ENCODE peak calls at places on chromosomes 7 and 10, in seven cellular contexts. V, O, C, A, Q, N and F are unnamed samples.

GRCh38 chr7:3588341-3588740 is 287.3 kb downstream of the SDK1 start:
- DNase-seq in V (no peak), O (no peak), C (no peak), A (peak), Q (no peak), N (no peak), F (no peak)

GRCh38 chr7:68321076-68321639 is 1277.1 kb upstream of the AUTS2 start:
- DNase-seq in V (peak), O (no peak), C (no peak), A (peak), Q (no peak), N (no peak), F (no peak)

GRCh38 chr7:56092789-56093531 is at the start of gene PHKG1:
- DNase-seq in V (no peak), O (no peak), C (peak), A (peak), Q (peak), N (peak), F (no peak)

GRCh38 chr10:24259365-24260125 is 50.6 kb downstream of the KIAA1217 start:
- DNase-seq in V (no peak), O (no peak), C (no peak), A (no peak), Q (no peak), N (no peak), F (no peak)

GRCh38 chr10:27981744-27982143 is 17.1 kb downstream of the ODAD2 start:
- DNase-seq in V (no peak), O (no peak), C (no peak), A (no peak), Q (no peak), N (no peak), F (no peak)

GRCh38 chr10:117689566-117689965 is 147.0 kb downstream of the EMX2 start:
- DNase-seq in V (no peak), O (no peak), C (peak), A (no peak), Q (no peak), N (no peak), F (no peak)

GRCh38 chr7:7489546-7489945 is 46.1 kb downstream of the COL28A1 start:
- DNase-seq in V (no peak), O (no peak), C (no peak), A (no peak), Q (no peak), N (peak), F (no peak)

GRCh38 chr10:89690027-89690426 is 11.4 kb upstream of the KIF20B start:
- DNase-seq in V (no peak), O (no peak), C (no peak), A (no peak), Q (no peak), N (no peak), F (no peak)

GRCh38 chr10:127012769-127013152 is 107.5 kb downstream of the DOCK1 start:
- DNase-seq in V (peak), O (no peak), C (peak), A (peak), Q (peak), N (peak), F (no peak)

GRCh38 chr10:112461029-112461887 is 14.2 kb downstream of the VTI1A start:
- DNase-seq in V (no peak), O (no peak), C (no peak), A (no peak), Q (no peak), N (no peak), F (no peak)

GRCh38 chr7:2953588-2954407 is 89.9 kb downstream of the CARD11 start:
- DNase-seq in V (no peak), O (no peak), C (peak), A (no peak), Q (no peak), N (no peak), F (no peak)

GRCh38 chr7:131556055-131556911 is at the start of gene PODXL:
- DNase-seq in V (peak), O (peak), C (peak), A (peak), Q (peak), N (peak), F (peak)

GRCh38 chr10:128186959-128187787 is 61.0 kb upstream of the MKI67 start:
- DNase-seq in V (no peak), O (no peak), C (peak), A (no peak), Q (no peak), N (no peak), F (no peak)

GRCh38 chr7:118327179-118327578 is 102.7 kb downstream of the ANKRD7 start:
- DNase-seq in V (peak), O (no peak), C (no peak), A (no peak), Q (no peak), N (no peak), F (no peak)

GRCh38 chr10:100930368-100930767 is 17.6 kb downstream of the SLF2 start:
- DNase-seq in V (no peak), O (no peak), C (no peak), A (peak), Q (no peak), N (no peak), F (no peak)

GRCh38 chr7:39172137-39172536 is 194.4 kb downstream of the POU6F2 start:
- DNase-seq in V (no peak), O (no peak), C (no peak), A (no peak), Q (no peak), N (peak), F (no peak)

GRCh38 chr7:70392870-70393269 is 739.1 kb upstream of the GALNT17 start:
- DNase-seq in V (no peak), O (peak), C (no peak), A (no peak), Q (no peak), N (no peak), F (no peak)

GRCh38 chr7:44105832-44106231 is 1.7 kb downstream of the AEBP1 start:
- DNase-seq in V (no peak), O (no peak), C (no peak), A (no peak), Q (no peak), N (no peak), F (no peak)

GRCh38 chr10:122494833-122495232 is 33.5 kb downstream of the HTRA1 start:
- DNase-seq in V (no peak), O (no peak), C (peak), A (no peak), Q (no peak), N (no peak), F (no peak)

GRCh38 chr7:52270301-52270700 is 765.1 kb upstream of the POM121L12 start:
- DNase-seq in V (no peak), O (no peak), C (no peak), A (no peak), Q (no peak), N (no peak), F (no peak)

GRCh38 chr7:149478754-149479153 is 17.9 kb upstream of the ZNF777 start:
- DNase-seq in V (no peak), O (no peak), C (no peak), A (no peak), Q (no peak), N (no peak), F (no peak)

GRCh38 chr10:133455611-133456031 is 1.9 kb downstream of the SCART1 start:
- DNase-seq in V (no peak), O (no peak), C (peak), A (no peak), Q (no peak), N (no peak), F (no peak)

GRCh38 chr10:119395287-119396007 is 147.1 kb downstream of the RGS10 start:
- DNase-seq in V (no peak), O (no peak), C (no peak), A (no peak), Q (peak), N (no peak), F (peak)

GRCh38 chr10:130961506-130962239 is 349.8 kb downstream of the TCERG1L start:
- DNase-seq in V (no peak), O (no peak), C (peak), A (no peak), Q (no peak), N (no peak), F (no peak)

GRCh38 chr7:47516386-47516785 is 65.5 kb downstream of the TNS3 start:
- DNase-seq in V (no peak), O (no peak), C (no peak), A (no peak), Q (peak), N (no peak), F (no peak)
- TF ChIP-seq CTCF in V (no peak), O (no peak), C (no peak), A (no peak), Q (no peak), N (no peak), F (no peak)

GRCh38 chr10:98030991-98031431 is 590 bp upstream of the CRTAC1 start:
- DNase-seq in V (peak), O (peak), C (no peak), A (peak), Q (no peak), N (no peak), F (no peak)

GRCh38 chr10:98031440-98031839 is 1.0 kb upstream of the CRTAC1 start:
- DNase-seq in V (no peak), O (no peak), C (no peak), A (no peak), Q (no peak), N (no peak), F (no peak)

GRCh38 chr10:98030093-98030821 is at the start of gene CRTAC1:
- DNase-seq in V (peak), O (peak), C (peak), A (peak), Q (peak), N (no peak), F (no peak)

GRCh38 chr10:98028168-98028770 is 2.2 kb downstream of the CRTAC1 start:
- DNase-seq in V (peak), O (peak), C (no peak), A (peak), Q (no peak), N (peak), F (no peak)

GRCh38 chr10:98029149-98030092 is 1.0 kb downstream of the CRTAC1 start:
- DNase-seq in V (no peak), O (no peak), C (no peak), A (peak), Q (no peak), N (no peak), F (no peak)
- TF ChIP-seq CTCF in V (no peak), O (no peak), C (no peak), A (no peak), Q (no peak), N (no peak), F (no peak)

GRCh38 chr10:21021843-21022594 is 124.9 kb upstream of the NEBL start:
- DNase-seq in V (peak), O (no peak), C (no peak), A (peak), Q (no peak), N (no peak), F (no peak)
- TF ChIP-seq CTCF in V (peak), O (peak), C (no peak), A (peak), Q (no peak), N (peak), F (no peak)

DNA sequence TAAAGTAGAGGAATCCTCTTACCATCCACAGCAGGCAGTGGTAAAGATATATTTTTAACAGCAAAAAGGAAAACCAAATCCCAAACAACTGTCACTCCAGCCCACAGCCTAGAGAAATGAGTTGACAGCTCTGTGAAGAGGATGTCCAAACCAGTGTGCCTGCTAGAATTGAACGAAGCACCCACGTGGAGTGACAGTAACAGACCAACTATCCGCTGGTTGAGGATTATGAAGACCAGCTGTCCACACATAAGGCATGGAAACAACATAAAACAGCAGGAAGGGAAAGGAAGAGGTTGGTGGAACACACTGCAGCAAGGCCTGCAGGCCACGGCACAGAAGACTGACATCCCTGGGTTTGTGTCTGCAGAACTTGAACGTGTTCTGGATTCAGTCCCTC is 324.3 kb downstream of the BICC1 start:
- DNase-seq in V (no peak), O (no peak), C (no peak), A (no peak), Q (no peak), N (no peak), F (no peak)
- TF ChIP-seq CTCF in V (no peak), O (no peak), C (no peak), A (no peak), Q (no peak), N (no peak), F (no peak)

DNA sequence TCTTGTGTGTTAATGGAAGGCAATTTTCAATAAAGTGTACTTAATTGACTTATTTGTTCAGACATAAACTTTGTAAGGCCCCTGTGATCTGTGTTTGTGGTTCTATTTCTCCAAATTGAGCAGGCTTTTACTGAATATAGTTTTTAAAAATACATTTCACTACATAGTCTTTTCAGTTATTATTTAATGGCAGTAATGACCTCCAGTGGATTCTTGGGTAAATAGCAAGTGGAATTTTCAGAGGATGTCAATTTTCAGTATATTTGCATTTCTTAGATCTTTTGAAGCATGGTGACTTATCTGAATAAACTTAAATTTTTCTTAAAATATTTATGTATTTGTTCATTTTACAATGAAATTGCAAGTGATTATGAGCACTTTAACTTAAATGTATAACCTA is 203.1 kb upstream of the PCLO start:
- DNase-seq in V (no peak), O (no peak), C (no peak), A (no peak), Q (no peak), N (no peak), F (no peak)
- TF ChIP-seq CTCF in V (peak), O (peak), C (no peak), A (peak), Q (no peak), N (no peak), F (no peak)

GRCh38 chr7:135714534-135715009 is 13.4 kb downstream of the SLC13A4 start:
- DNase-seq in V (peak), O (no peak), C (no peak), A (peak), Q (no peak), N (peak), F (no peak)

GRCh38 chr7:135710417-135711138 is 17.4 kb downstream of the SLC13A4 start:
- DNase-seq in V (peak), O (no peak), C (no peak), A (no peak), Q (no peak), N (no peak), F (no peak)

GRCh38 chr7:135712796-135713195 is 15.2 kb downstream of the SLC13A4 start:
- DNase-seq in V (no peak), O (no peak), C (no peak), A (no peak), Q (no peak), N (no peak), F (no peak)

GRCh38 chr7:135713836-135714470 is 14.0 kb downstream of the SLC13A4 start:
- DNase-seq in V (no peak), O (no peak), C (no peak), A (no peak), Q (no peak), N (no peak), F (no peak)

GRCh38 chr7:135712182-135712782 is 15.7 kb downstream of the SLC13A4 start:
- DNase-seq in V (no peak), O (no peak), C (no peak), A (no peak), Q (no peak), N (no peak), F (no peak)
- TF ChIP-seq CTCF in V (no peak), O (no peak), C (no peak), A (peak), Q (no peak), N (no peak), F (no peak)